ENCODE peak calls at places on chromosomes 16 and 17, in seven cellular contexts. T is cardiac muscle cell, B is keratinocyte, R is astrocyte of the cerebellum, I is left ventricle myocardium inferior, U is transverse colon, N is endothelial cell. X is an unnamed sample.

GRCh38 chr17:80195671-80196529 is 24.2 kb downstream of the SGSH start:
- DNase-seq in N (peak; percentile 55), B (no peak), U (no peak), R (no peak), T (peak; percentile 26), I (no peak), X (no peak)

GRCh38 chr17:45200701-45201100 is 21.0 kb upstream of the FMNL1 start:
- DNase-seq in B (no peak), R (no peak), I (peak; percentile 55), U (no peak), T (no peak), N (no peak), X (no peak)

GRCh38 chr16:12819126-12820117 is 15.7 kb upstream of the CPPED1 start:
- DNase-seq in T (peak; percentile 62), U (peak; percentile 73), B (no peak), N (peak; percentile 81), R (peak; percentile 11), I (peak; percentile 59), X (peak; percentile 78)

GRCh38 chr16:30715777-30716445 is 16.9 kb downstream of the SRCAP start:
- DNase-seq in B (no peak), N (no peak), T (no peak), U (no peak), R (no peak), I (no peak), X (no peak)

GRCh38 chr17:82412535-82413520 is 5.3 kb upstream of the HEXD start:
- DNase-seq in U (no peak), R (no peak), N (no peak), I (no peak), B (no peak), T (no peak), X (no peak)

GRCh38 chr17:76142044-76143041 is 1.3 kb upstream of the FOXJ1 start:
- DNase-seq in B (no peak), I (no peak), R (no peak), T (no peak), N (no peak), U (no peak), X (no peak)

GRCh38 chr16:4376126-4376819 is 4.6 kb downstream of the VASN start:
- DNase-seq in R (peak; percentile 71), T (no peak), U (peak; percentile 76), I (peak; percentile 91), B (no peak), N (no peak), X (no peak)

GRCh38 chr16:24309222-24309905 is 53.2 kb downstream of the CACNG3 start:
- DNase-seq in T (no peak), U (no peak), R (peak; percentile 6), I (no peak), N (no peak), B (no peak), X (no peak)

GRCh38 chr17:43611230-43611969 is 50.3 kb downstream of the MEOX1 start:
- DNase-seq in R (no peak), I (no peak), T (no peak), U (no peak), N (no peak), B (no peak), X (no peak)

GRCh38 chr17:35768796-35769195 is 8.1 kb downstream of the C17orf50 start:
- DNase-seq in T (no peak), R (no peak), I (no peak), B (no peak), U (no peak), N (no peak), X (no peak)

GRCh38 chr16:89759742-89760366 is 38.5 kb downstream of the ZNF276 start:
- DNase-seq in R (no peak), N (no peak), I (no peak), B (no peak), U (no peak), T (no peak), X (no peak)

GRCh38 chr17:49093131-49093530 is 39.4 kb upstream of the B4GALNT2 start:
- DNase-seq in R (no peak), I (no peak), T (no peak), U (peak; percentile 32), N (no peak), B (no peak), X (no peak)

GRCh38 chr17:19453296-19453695 is 42.3 kb downstream of the RNF112 start:
- DNase-seq in B (no peak), T (no peak), I (no peak), R (no peak), N (no peak), U (no peak), X (no peak)

GRCh38 chr16:72122916-72123315 is 29.3 kb downstream of the DHX38 start:
- DNase-seq in N (no peak), B (no peak), T (no peak), R (no peak), U (no peak), I (no peak), X (no peak)

GRCh38 chr17:30237296-30238002 is 2.0 kb upstream of the SLC6A4 start:
- DNase-seq in R (no peak), U (no peak), I (no peak), T (no peak), N (no peak), B (no peak), X (no peak)

GRCh38 chr16:68100504-68100903 is 15.3 kb downstream of the NFATC3 start:
- DNase-seq in T (no peak), N (no peak), R (no peak), I (no peak), B (no peak), U (no peak), X (no peak)

GRCh38 chr16:23072084-23072599 is 77.1 kb downstream of the USP31 start:
- DNase-seq in R (peak; percentile 41), N (no peak), I (peak; percentile 91), B (no peak), U (peak; percentile 84), T (no peak), X (no peak)

GRCh38 chr17:48761114-48761513 is 32.6 kb upstream of the HOXB13 start:
- DNase-seq in B (no peak), U (no peak), I (no peak), T (no peak), R (no peak), N (no peak), X (no peak)

GRCh38 chr17:39665642-39666221 is 583 bp downstream of the TCAP start:
- DNase-seq in B (no peak), R (no peak), U (no peak), N (no peak), I (no peak), T (no peak), X (no peak)
- TF ChIP-seq CTCF in B (no peak), R (no peak), U (peak; percentile 5), N (no peak), I (peak; percentile 17), T (no peak), X (no peak)

GRCh38 chr17:2828396-2829038 is 32.3 kb downstream of the RAP1GAP2 start:
- DNase-seq in T (peak; percentile 79), N (peak; percentile 89), U (peak; percentile 84), B (no peak), I (peak; percentile 70), R (no peak), X (peak; percentile 88)
- TF ChIP-seq CTCF in T (peak; percentile 90), N (peak; percentile 89), U (peak; percentile 97), B (peak; percentile 83), I (peak; percentile 96), R (peak; percentile 86), X (peak; percentile 98)

GRCh38 chr17:28370744-28371103 is 617 bp upstream of the VTN start:
- DNase-seq in B (no peak), I (no peak), N (no peak), R (no peak), U (no peak), T (no peak), X (no peak)

GRCh38 chr17:28370035-28370743 is at the start of gene VTN:
- DNase-seq in B (no peak), T (peak; percentile 70), I (peak; percentile 46), R (no peak), N (no peak), U (no peak), X (peak; percentile 16)

GRCh38 chr17:28372945-28373274 is 1.4 kb downstream of the SARM1 start:
- DNase-seq in B (no peak), U (no peak), N (no peak), T (no peak), I (no peak), R (no peak), X (no peak)

GRCh38 chr17:28371245-28372202 is at the start of gene SARM1:
- DNase-seq in I (peak; percentile 89), B (no peak), R (peak; percentile 74), N (peak; percentile 78), T (peak; percentile 95), U (peak; percentile 88), X (peak; percentile 97)

GRCh38 chr17:28372203-28372944 is 880 bp downstream of the SARM1 start:
- DNase-seq in B (no peak), T (no peak), N (no peak), I (peak; percentile 38), U (no peak), R (no peak), X (peak; percentile 23)
- TF ChIP-seq CTCF in B (no peak), T (no peak), N (no peak), I (no peak), U (no peak), R (no peak), X (no peak)

DNA sequence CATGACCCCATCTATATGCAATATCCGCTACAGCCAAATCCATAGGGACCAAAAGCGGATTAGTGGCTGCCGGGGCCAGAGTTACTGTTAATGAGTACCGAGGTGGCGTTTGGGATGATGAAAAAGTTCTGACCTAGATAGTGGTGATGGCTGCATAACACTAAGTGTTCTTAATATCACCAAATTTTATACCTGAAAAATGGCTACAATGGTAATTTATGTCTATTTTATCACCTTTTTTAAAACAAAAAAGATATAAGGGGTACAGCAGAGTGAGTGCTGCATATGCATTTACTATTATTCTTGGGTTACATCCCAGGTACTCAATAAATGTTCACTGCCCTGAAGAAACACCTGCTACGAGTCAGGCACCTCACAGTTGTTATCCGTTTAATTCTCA is 828 bp upstream of the HBQ1 start:
- DNase-seq in N (no peak), T (no peak), U (no peak), R (no peak), B (no peak), I (no peak), X (no peak)
- TF ChIP-seq CTCF in N (no peak), T (no peak), U (no peak), R (no peak), B (no peak), I (no peak), X (no peak)

GRCh38 chr17:50721194-50722010 is 2.0 kb downstream of the LUC7L3 start:
- DNase-seq in N (no peak), T (no peak), I (no peak), U (no peak), B (no peak), R (no peak), X (no peak)

GRCh38 chr17:50722746-50723145 is 3.3 kb downstream of the LUC7L3 start:
- DNase-seq in N (no peak), R (no peak), T (no peak), I (no peak), U (no peak), B (no peak), X (no peak)

GRCh38 chr17:50728112-50728429 is 8.7 kb downstream of the LUC7L3 start:
- DNase-seq in N (no peak), B (no peak), I (no peak), R (no peak), U (no peak), T (no peak), X (no peak)

GRCh38 chr17:50728881-50729765 is 9.7 kb downstream of the LUC7L3 start:
- DNase-seq in B (no peak), U (no peak), N (no peak), R (no peak), I (no peak), T (no peak), X (no peak)

GRCh38 chr17:50725769-50726655 is 6.6 kb downstream of the LUC7L3 start:
- DNase-seq in U (no peak), B (no peak), I (no peak), R (no peak), T (no peak), N (no peak), X (no peak)
- TF ChIP-seq CTCF in U (no peak), B (no peak), I (no peak), R (no peak), T (no peak), N (no peak), X (no peak)

X was measured in neural crest cell.